ENCODE peak calls at places on chromosomes 16 and 17, in seven cellular contexts. One of them, this sample, is unnamed.

GRCh38 chr17:263773-264172 is 82.3 kb upstream of the DOC2B start:
- DNase-seq in GM12891: no peak
- DNase-seq in SK-N-SH: no peak
- DNase-seq in K562: no peak
- DNase-seq in H1: peak; percentile 19
- DNase-seq in GM12878: no peak
- DNase-seq in HepG2: no peak
- DNase-seq in this sample: no peak

GRCh38 chr17:33924105-33924504 is 331.0 kb upstream of the CCL2 start:
- DNase-seq in GM12891: no peak
- DNase-seq in SK-N-SH: no peak
- DNase-seq in K562: peak; percentile 51
- DNase-seq in H1: no peak
- DNase-seq in GM12878: no peak
- DNase-seq in HepG2: no peak
- DNase-seq in this sample: no peak

GRCh38 chr16:1971678-1972489 is at the start of gene TBL3:
- DNase-seq in GM12891: peak; percentile 99
- DNase-seq in SK-N-SH: peak; percentile 98
- DNase-seq in K562: peak; percentile 92
- DNase-seq in H1: peak; percentile 99
- DNase-seq in GM12878: peak; percentile 70
- DNase-seq in HepG2: peak; percentile 87
- DNase-seq in this sample: peak; percentile 99

GRCh38 chr17:54408741-54409140 is 491.9 kb upstream of the TOM1L1 start:
- DNase-seq in GM12891: no peak
- DNase-seq in SK-N-SH: no peak
- DNase-seq in K562: no peak
- DNase-seq in H1: no peak
- DNase-seq in GM12878: no peak
- DNase-seq in HepG2: no peak
- DNase-seq in this sample: no peak

GRCh38 chr16:57770361-57770760 is 31.9 kb downstream of the KIFC3 start:
- DNase-seq in GM12891: no peak
- DNase-seq in SK-N-SH: no peak
- DNase-seq in K562: no peak
- DNase-seq in H1: no peak
- DNase-seq in GM12878: no peak
- DNase-seq in HepG2: no peak
- DNase-seq in this sample: no peak

GRCh38 chr17:79365361-79365760 is 245.5 kb downstream of the RBFOX3 start:
- DNase-seq in GM12891: no peak
- DNase-seq in SK-N-SH: no peak
- DNase-seq in K562: no peak
- DNase-seq in H1: no peak
- DNase-seq in GM12878: no peak
- DNase-seq in HepG2: no peak
- DNase-seq in this sample: no peak

GRCh38 chr17:69236946-69237345 is 8.3 kb upstream of the ABCA10 start:
- DNase-seq in GM12891: no peak
- DNase-seq in SK-N-SH: no peak
- DNase-seq in K562: no peak
- DNase-seq in H1: no peak
- DNase-seq in GM12878: no peak
- DNase-seq in HepG2: no peak
- DNase-seq in this sample: no peak

GRCh38 chr17:2854662-2855061 is 58.4 kb downstream of the RAP1GAP2 start:
- DNase-seq in GM12891: no peak
- DNase-seq in SK-N-SH: peak; percentile 81
- DNase-seq in K562: no peak
- DNase-seq in H1: no peak
- DNase-seq in GM12878: no peak
- DNase-seq in HepG2: no peak
- DNase-seq in this sample: no peak

GRCh38 chr17:46193626-46194392 is 580 bp upstream of the KANSL1 start:
- DNase-seq in GM12891: peak; percentile 86
- DNase-seq in SK-N-SH: peak; percentile 98
- DNase-seq in K562: peak; percentile 98
- DNase-seq in H1: peak; percentile 96
- DNase-seq in GM12878: peak; percentile 88
- DNase-seq in HepG2: peak; percentile 94
- DNase-seq in this sample: peak; percentile 83

GRCh38 chr17:42720996-42721583 is 23.8 kb downstream of the EZH1 start:
- DNase-seq in GM12891: no peak
- DNase-seq in SK-N-SH: peak; percentile 75
- DNase-seq in K562: peak; percentile 60
- DNase-seq in H1: no peak
- DNase-seq in GM12878: no peak
- DNase-seq in HepG2: peak; percentile 83
- DNase-seq in this sample: no peak

GRCh38 chr17:67980456-67980855 is 15.8 kb downstream of the C17orf58 start:
- DNase-seq in GM12891: no peak
- DNase-seq in SK-N-SH: no peak
- DNase-seq in K562: no peak
- DNase-seq in H1: peak; percentile 43
- DNase-seq in GM12878: no peak
- DNase-seq in HepG2: no peak
- DNase-seq in this sample: no peak

GRCh38 chr17:27905524-27906237 is 12.5 kb upstream of the LYRM9 start:
- DNase-seq in GM12891: no peak
- DNase-seq in SK-N-SH: no peak
- DNase-seq in K562: no peak
- DNase-seq in H1: no peak
- DNase-seq in GM12878: no peak
- DNase-seq in HepG2: no peak
- DNase-seq in this sample: no peak

GRCh38 chr16:69329369-69330285 is 761 bp downstream of the PDF start:
- DNase-seq in GM12891: peak; percentile 68
- DNase-seq in SK-N-SH: peak; percentile 72
- DNase-seq in K562: peak; percentile 51
- DNase-seq in H1: no peak
- DNase-seq in GM12878: no peak
- DNase-seq in HepG2: no peak
- DNase-seq in this sample: peak; percentile 54

GRCh38 chr17:76076765-76077581 is 2.0 kb upstream of the ZACN start:
- DNase-seq in GM12891: peak; percentile 50
- DNase-seq in SK-N-SH: peak; percentile 57
- DNase-seq in K562: no peak
- DNase-seq in H1: peak; percentile 78
- DNase-seq in GM12878: no peak
- DNase-seq in HepG2: no peak
- DNase-seq in this sample: no peak

GRCh38 chr17:17568772-17569195 is 22.7 kb downstream of the PEMT start:
- DNase-seq in GM12891: peak; percentile 81
- DNase-seq in SK-N-SH: peak; percentile 85
- DNase-seq in K562: peak; percentile 84
- DNase-seq in H1: peak; percentile 97
- DNase-seq in GM12878: no peak
- DNase-seq in HepG2: peak; percentile 54
- DNase-seq in this sample: peak; percentile 79

GRCh38 chr16:66872524-66872923 is 7.8 kb upstream of the PDP2 start:
- DNase-seq in GM12891: no peak
- DNase-seq in SK-N-SH: no peak
- DNase-seq in K562: no peak
- DNase-seq in H1: no peak
- DNase-seq in GM12878: no peak
- DNase-seq in HepG2: no peak
- DNase-seq in this sample: no peak

GRCh38 chr17:76709077-76709950 is 1.5 kb downstream of the MXRA7 start:
- DNase-seq in GM12891: no peak
- DNase-seq in SK-N-SH: peak; percentile 82
- DNase-seq in K562: peak; percentile 51
- DNase-seq in H1: peak; percentile 56
- DNase-seq in GM12878: no peak
- DNase-seq in HepG2: peak; percentile 41
- DNase-seq in this sample: no peak

GRCh38 chr17:21397341-21398050 is 21.3 kb downstream of the KCNJ12 start:
- DNase-seq in GM12891: no peak
- DNase-seq in SK-N-SH: no peak
- DNase-seq in K562: no peak
- DNase-seq in H1: no peak
- DNase-seq in GM12878: no peak
- DNase-seq in HepG2: no peak
- DNase-seq in this sample: no peak

GRCh38 chr17:35890774-35891155 is 10.6 kb upstream of the CCL5 start:
- DNase-seq in GM12891: no peak
- DNase-seq in SK-N-SH: peak; percentile 21
- DNase-seq in K562: no peak
- DNase-seq in H1: no peak
- DNase-seq in GM12878: no peak
- DNase-seq in HepG2: no peak
- DNase-seq in this sample: no peak

GRCh38 chr17:63450551-63450950 is 4.4 kb upstream of the CYB561 start:
- DNase-seq in GM12891: no peak
- DNase-seq in SK-N-SH: peak; percentile 49
- DNase-seq in K562: no peak
- DNase-seq in H1: no peak
- DNase-seq in GM12878: no peak
- DNase-seq in HepG2: no peak
- DNase-seq in this sample: no peak

GRCh38 chr16:84367297-84367680 is 1.0 kb upstream of the ATP2C2 start:
- DNase-seq in GM12891: no peak
- DNase-seq in SK-N-SH: no peak
- DNase-seq in K562: no peak
- DNase-seq in H1: no peak
- DNase-seq in GM12878: no peak
- DNase-seq in HepG2: no peak
- DNase-seq in this sample: no peak

GRCh38 chr16:85457366-85457765 is 155.8 kb upstream of the GSE1 start:
- DNase-seq in GM12891: no peak
- DNase-seq in SK-N-SH: no peak
- DNase-seq in K562: no peak
- DNase-seq in H1: no peak
- DNase-seq in GM12878: no peak
- DNase-seq in HepG2: no peak
- DNase-seq in this sample: no peak

GRCh38 chr17:47873200-47874090 is 22.5 kb upstream of the SP6 start:
- DNase-seq in GM12891: no peak
- DNase-seq in SK-N-SH: no peak
- DNase-seq in K562: no peak
- DNase-seq in H1: peak; percentile 54
- DNase-seq in GM12878: no peak
- DNase-seq in HepG2: no peak
- DNase-seq in this sample: no peak

GRCh38 chr17:47870042-47870441 is 19.1 kb upstream of the SP6 start:
- DNase-seq in GM12891: no peak
- DNase-seq in SK-N-SH: no peak
- DNase-seq in K562: no peak
- DNase-seq in H1: no peak
- DNase-seq in GM12878: no peak
- DNase-seq in HepG2: peak; percentile 25
- DNase-seq in this sample: no peak

GRCh38 chr17:47871048-47871447 is 20.1 kb upstream of the SP6 start:
- DNase-seq in GM12891: no peak
- DNase-seq in SK-N-SH: no peak
- DNase-seq in K562: no peak
- DNase-seq in H1: no peak
- DNase-seq in GM12878: no peak
- DNase-seq in HepG2: no peak
- DNase-seq in this sample: no peak

GRCh38 chr17:47872651-47873161 is 21.7 kb upstream of the SP6 start:
- DNase-seq in GM12891: no peak
- DNase-seq in SK-N-SH: no peak
- DNase-seq in K562: no peak
- DNase-seq in H1: peak; percentile 79
- DNase-seq in GM12878: no peak
- DNase-seq in HepG2: no peak
- DNase-seq in this sample: no peak

GRCh38 chr17:47872019-47872650 is 21.2 kb upstream of the SP6 start:
- DNase-seq in GM12891: no peak
- DNase-seq in SK-N-SH: no peak
- DNase-seq in K562: no peak
- DNase-seq in H1: no peak
- DNase-seq in GM12878: no peak
- DNase-seq in HepG2: no peak
- DNase-seq in this sample: no peak
- TF ChIP-seq TAF1 in GM12891: no peak
- TF ChIP-seq TAF1 in SK-N-SH: no peak
- TF ChIP-seq TAF1 in K562: no peak
- TF ChIP-seq TAF1 in H1: no peak
- TF ChIP-seq TAF1 in GM12878: no peak
- TF ChIP-seq TAF1 in HepG2: no peak
- TF ChIP-seq TAF1 in this sample: no peak

GRCh38 chr16:10817963-10818941 is at the start of gene TVP23A:
- DNase-seq in GM12891: no peak
- DNase-seq in SK-N-SH: peak; percentile 87
- DNase-seq in K562: peak; percentile 45
- DNase-seq in H1: peak; percentile 84
- DNase-seq in GM12878: no peak
- DNase-seq in HepG2: no peak
- DNase-seq in this sample: no peak
- TF ChIP-seq TAF1 in GM12891: no peak
- TF ChIP-seq TAF1 in SK-N-SH: no peak
- TF ChIP-seq TAF1 in K562: no peak
- TF ChIP-seq TAF1 in H1: peak; percentile 23
- TF ChIP-seq TAF1 in GM12878: no peak
- TF ChIP-seq TAF1 in HepG2: no peak
- TF ChIP-seq TAF1 in this sample: no peak

DNA sequence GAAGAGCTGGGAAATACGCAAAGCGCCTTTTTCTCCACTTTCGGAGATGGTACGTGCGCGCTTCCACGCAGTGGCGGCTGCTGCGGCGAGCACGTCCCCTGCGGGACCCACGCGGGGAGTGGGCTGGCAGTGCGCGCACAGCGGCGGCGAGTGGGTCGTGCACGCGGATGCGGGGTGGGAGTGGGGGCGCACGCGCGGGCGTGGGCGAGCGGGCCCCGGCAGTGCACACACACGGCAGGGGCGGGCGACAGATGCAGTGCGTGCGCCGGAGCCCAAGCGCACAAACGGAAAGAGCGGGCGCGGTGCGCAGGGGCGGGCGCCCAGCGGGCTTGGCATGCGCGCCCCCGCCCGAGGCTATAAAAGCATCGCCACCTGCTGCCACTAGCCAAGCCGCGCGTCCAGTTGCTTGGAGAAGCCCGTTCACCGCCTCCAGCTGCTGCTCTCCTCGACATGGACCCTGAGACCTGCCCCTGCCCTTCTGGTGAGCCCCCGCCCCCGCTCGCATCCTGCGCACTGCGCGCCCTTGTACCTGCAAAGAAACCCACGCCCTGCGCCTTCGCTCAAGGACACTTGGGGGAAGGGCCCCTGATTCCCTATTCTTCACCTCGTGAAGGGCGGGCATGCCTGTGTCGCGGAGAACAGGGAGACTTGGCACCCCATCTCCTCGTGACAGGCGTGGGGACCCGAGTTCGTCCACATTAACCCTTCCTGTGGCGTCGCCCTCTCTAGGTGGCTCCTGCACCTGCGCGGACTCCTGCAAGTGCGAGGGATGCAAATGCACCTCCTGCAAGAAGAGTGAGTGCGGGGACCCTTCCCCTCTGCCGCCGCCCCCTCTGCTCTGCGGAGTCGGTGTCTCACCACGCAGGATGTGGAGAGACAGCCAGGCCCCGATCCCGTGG is at the start of gene MT3:
- DNase-seq in GM12891: no peak
- DNase-seq in SK-N-SH: peak; percentile 64
- DNase-seq in K562: no peak
- DNase-seq in H1: peak; percentile 64
- DNase-seq in GM12878: no peak
- DNase-seq in HepG2: no peak
- DNase-seq in this sample: no peak
- TF ChIP-seq TAF1 in GM12891: no peak
- TF ChIP-seq TAF1 in SK-N-SH: no peak
- TF ChIP-seq TAF1 in K562: no peak
- TF ChIP-seq TAF1 in H1: no peak
- TF ChIP-seq TAF1 in GM12878: no peak
- TF ChIP-seq TAF1 in HepG2: no peak
- TF ChIP-seq TAF1 in this sample: no peak

GRCh38 chr16:54236761-54237160 is 49.8 kb downstream of the IRX3 start:
- DNase-seq in GM12891: no peak
- DNase-seq in SK-N-SH: no peak
- DNase-seq in K562: no peak
- DNase-seq in H1: no peak
- DNase-seq in GM12878: no peak
- DNase-seq in HepG2: no peak
- DNase-seq in this sample: no peak
- TF ChIP-seq TAF1 in GM12891: no peak
- TF ChIP-seq TAF1 in SK-N-SH: no peak
- TF ChIP-seq TAF1 in K562: no peak
- TF ChIP-seq TAF1 in H1: no peak
- TF ChIP-seq TAF1 in GM12878: no peak
- TF ChIP-seq TAF1 in HepG2: no peak
- TF ChIP-seq TAF1 in this sample: no peak